ENCODE peak calls at places on chromosomes 7 and 10, in seven cellular contexts. Z is sigmoid colon, T is stomach, L is lower leg skin, C is spleen, D is H1, A is heart left ventricle. W is an unnamed sample.

GRCh38 chr7:102431617-102432298 is 1.6 kb upstream of the ORAI2 start:
- DNase-seq in Z (no peak), T (no peak), L (no peak), C (peak), D (no peak), A (no peak), W (no peak)

GRCh38 chr10:128896183-128896805 is 570.7 kb upstream of the MGMT start:
- DNase-seq in Z (no peak), T (no peak), L (no peak), C (no peak), D (no peak), A (no peak), W (no peak)

GRCh38 chr10:9848981-9849380 is 1168.7 kb upstream of the CELF2 start:
- DNase-seq in Z (no peak), T (no peak), L (no peak), C (no peak), D (no peak), A (peak), W (no peak)

GRCh38 chr7:130732980-130733865 is 784 bp downstream of the KLF14 start:
- DNase-seq in Z (no peak), T (peak), L (peak), C (peak), D (peak), A (no peak), W (no peak)

GRCh38 chr7:113100091-113100723 is 13.6 kb upstream of the GPR85 start:
- DNase-seq in Z (peak), T (peak), L (no peak), C (no peak), D (no peak), A (peak), W (no peak)

GRCh38 chr7:112510032-112510742 is 29.4 kb downstream of the LSMEM1 start:
- DNase-seq in Z (no peak), T (no peak), L (no peak), C (no peak), D (no peak), A (no peak), W (no peak)

GRCh38 chr7:100483101-100483727 is 513 bp upstream of the NYAP1 start:
- DNase-seq in Z (peak), T (peak), L (peak), C (peak), D (peak), A (peak), W (no peak)

GRCh38 chr10:16441106-16441850 is 4.5 kb downstream of the PTER start:
- DNase-seq in Z (no peak), T (no peak), L (no peak), C (no peak), D (no peak), A (no peak), W (no peak)

GRCh38 chr7:120276720-120277119 is 3.7 kb downstream of the KCND2 start:
- DNase-seq in Z (no peak), T (no peak), L (no peak), C (no peak), D (no peak), A (no peak), W (no peak)

GRCh38 chr7:101728888-101729883 is 88.2 kb upstream of the CUX1 start:
- DNase-seq in Z (no peak), T (peak), L (no peak), C (no peak), D (no peak), A (no peak), W (no peak)

GRCh38 chr7:522071-522937 is 2.7 kb upstream of the PDGFA start:
- DNase-seq in Z (no peak), T (peak), L (no peak), C (no peak), D (no peak), A (peak), W (no peak)
- TF ChIP-seq POLR2A in Z (no peak), T (no peak), L (no peak), C (no peak), D (no peak), A (peak), W (no peak)

DNA sequence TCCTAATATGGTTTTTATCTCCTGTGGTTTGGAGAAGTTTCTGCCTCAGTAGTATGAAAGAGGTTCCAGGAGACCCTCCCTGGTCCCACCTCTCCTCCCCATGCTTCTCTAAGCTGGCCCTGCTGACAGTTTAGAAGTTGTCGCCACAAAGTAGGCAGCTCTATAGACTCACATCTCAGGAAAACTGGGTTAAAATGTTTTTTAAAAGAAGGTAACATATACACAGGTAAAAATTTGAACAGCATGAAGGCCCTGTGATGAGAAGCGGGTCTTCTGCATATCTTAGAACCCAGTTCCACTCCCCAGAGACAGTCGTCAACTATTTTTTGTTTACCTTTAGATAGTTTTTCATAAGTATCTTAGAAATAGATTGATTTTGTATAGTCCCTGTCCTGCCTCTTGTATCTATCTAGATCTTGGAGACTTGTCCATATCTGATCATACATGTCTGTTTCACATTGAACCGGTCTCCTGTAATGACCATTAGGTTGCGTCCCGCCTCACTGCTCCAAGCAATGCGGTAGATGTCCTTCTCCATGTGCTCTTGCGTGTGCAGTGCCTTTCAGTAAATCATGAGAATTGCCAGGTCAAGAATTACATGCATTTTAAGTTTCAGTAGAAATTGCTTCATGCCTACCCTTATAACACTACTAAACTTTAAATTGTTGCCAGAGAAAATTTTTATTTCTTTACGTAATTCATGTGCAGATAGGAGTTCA is 2.2 kb downstream of the DUSP5 start:
- DNase-seq in Z (no peak), T (no peak), L (no peak), C (no peak), D (no peak), A (no peak), W (no peak)
- H3K4me3 ChIP-seq in Z (no peak), T (peak), L (no peak), C (peak), D (peak), A (peak), W (peak)

DNA sequence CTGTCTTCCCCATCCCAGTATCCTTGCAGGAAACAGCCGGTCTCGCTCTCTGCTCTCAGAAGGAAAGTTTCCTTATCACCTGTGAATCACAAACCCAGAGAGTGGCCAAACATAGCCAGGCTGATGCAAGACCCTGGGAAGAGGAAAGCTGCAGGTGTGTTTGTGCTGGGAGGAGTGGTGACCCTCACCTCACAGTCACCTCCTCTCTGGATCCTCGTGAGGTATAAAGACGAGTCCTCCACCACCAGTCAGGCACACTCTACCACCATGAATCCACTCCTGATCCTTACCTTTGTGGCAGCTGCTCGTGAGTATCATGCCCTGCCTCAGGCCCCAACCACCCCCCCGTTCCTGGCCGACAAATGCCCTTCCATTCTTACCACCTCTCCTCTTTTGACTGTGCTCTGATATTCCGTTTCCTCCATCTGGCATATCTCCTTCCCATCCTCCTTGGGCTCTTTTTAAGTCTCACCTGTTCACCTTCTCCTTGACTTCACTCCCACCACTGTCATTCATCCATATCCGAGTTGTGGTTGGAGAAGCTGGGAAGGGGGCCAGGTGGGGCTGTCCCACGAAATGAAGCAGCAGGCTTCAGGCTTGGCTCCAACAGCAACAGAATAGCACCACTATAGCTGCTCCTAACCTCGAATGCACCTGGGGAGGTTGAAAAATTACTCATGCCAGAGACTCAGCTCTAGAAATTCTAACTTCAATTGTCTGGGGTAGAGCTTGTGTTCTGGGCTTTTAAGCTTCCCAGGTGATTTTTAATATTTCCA is at the start of gene PRSS1:
- DNase-seq in Z (no peak), T (peak), L (no peak), C (no peak), D (peak), A (no peak), W (no peak)
- TF ChIP-seq POLR2A in Z (no peak), T (no peak), L (no peak), C (no peak), D (no peak), A (no peak), W (no peak)

GRCh38 chr10:43574906-43575305 is 490 bp upstream of the ZNF239 start:
- DNase-seq in Z (no peak), T (no peak), L (no peak), C (no peak), D (no peak), A (no peak), W (no peak)
- H3K4me3 ChIP-seq in Z (peak), T (peak), L (peak), C (peak), D (no peak), A (no peak), W (peak)

DNA sequence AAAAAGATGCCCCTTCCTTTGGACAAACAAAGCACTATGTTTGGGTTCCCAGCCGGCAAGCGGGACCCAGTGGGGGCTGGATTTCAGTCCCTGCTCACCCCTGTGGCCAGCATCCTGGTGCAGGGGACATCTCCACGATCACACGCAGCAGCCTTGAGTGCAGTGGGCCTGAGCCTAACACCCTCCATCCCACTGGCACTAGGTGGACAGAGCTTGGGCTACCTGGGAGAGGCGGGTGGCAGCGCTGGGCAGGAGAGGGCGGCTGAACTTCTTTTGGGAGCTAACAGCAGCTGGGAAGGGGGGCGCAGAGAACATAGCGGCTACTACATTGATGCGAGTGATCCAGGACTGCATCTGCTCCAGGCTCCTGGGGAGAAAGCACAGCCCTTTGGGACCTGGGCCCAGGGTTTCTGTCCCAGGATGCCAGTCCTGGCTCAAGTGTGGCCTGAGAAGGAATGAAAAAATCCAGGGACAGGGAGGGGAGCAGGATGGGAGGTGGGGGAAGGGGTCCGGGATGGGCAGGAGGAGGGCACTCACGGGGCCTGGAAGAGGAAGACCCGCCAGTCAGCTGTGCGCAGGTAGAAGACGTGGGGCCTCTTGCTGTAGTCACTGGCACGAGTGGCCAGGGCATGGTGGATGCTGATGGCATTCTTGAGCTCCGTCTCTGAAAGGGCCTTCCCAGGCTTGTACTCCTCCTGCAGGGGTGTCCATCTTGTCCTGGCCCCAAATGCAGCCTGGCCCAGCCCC is 9.0 kb downstream of the NFKB2 start:
- DNase-seq in Z (no peak), T (no peak), L (no peak), C (no peak), D (no peak), A (no peak), W (no peak)
- TF ChIP-seq POLR2A in Z (no peak), T (no peak), L (no peak), C (no peak), D (peak), A (no peak), W (no peak)

GRCh38 chr10:119305860-119306513 is 98.6 kb downstream of the GRK5 start:
- DNase-seq in Z (peak), T (peak), L (peak), C (peak), D (no peak), A (peak), W (peak)
- H3K4me3 ChIP-seq in Z (no peak), T (peak), L (no peak), C (peak), D (no peak), A (no peak), W (no peak)

GRCh38 chr10:33036670-33037069 is 78.6 kb upstream of the ITGB1 start:
- DNase-seq in Z (no peak), T (no peak), L (no peak), C (no peak), D (peak), A (no peak), W (no peak)

GRCh38 chr10:33035411-33035810 is 77.4 kb upstream of the ITGB1 start:
- DNase-seq in Z (no peak), T (no peak), L (no peak), C (no peak), D (no peak), A (no peak), W (no peak)

GRCh38 chr10:33032354-33033254 is 74.6 kb upstream of the ITGB1 start:
- DNase-seq in Z (no peak), T (no peak), L (no peak), C (no peak), D (no peak), A (no peak), W (no peak)

GRCh38 chr10:33037726-33038125 is 79.7 kb upstream of the ITGB1 start:
- DNase-seq in Z (no peak), T (no peak), L (no peak), C (no peak), D (no peak), A (no peak), W (no peak)

DNA sequence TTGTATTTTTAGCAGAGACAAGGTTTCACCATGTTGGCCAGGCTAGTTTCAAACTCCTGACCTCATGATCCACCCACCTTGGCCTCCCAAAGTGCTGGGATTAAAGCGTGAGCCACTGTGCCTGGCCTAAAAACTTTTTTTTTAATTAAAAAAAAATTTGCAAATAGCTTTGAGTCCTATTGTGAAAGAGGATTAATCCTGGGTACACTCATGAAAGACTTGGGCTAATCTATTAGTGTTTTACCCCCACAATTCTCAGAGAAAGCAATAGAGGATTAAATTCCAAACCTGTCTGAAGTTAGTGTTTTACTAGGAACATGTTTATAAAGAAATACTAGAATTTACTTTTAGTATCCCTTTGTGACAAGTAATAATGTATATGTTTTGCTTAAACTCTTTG is 76.9 kb upstream of the ITGB1 start:
- DNase-seq in Z (no peak), T (no peak), L (no peak), C (no peak), D (no peak), A (no peak), W (no peak)
- TF ChIP-seq POLR2A in Z (no peak), T (no peak), L (no peak), C (no peak), D (no peak), A (no peak), W (no peak)

GRCh38 chr7:1566687-1567081 is 3.1 kb downstream of the PSMG3 start:
- DNase-seq in Z (no peak), T (peak), L (peak), C (no peak), D (no peak), A (no peak), W (no peak)

GRCh38 chr7:1567893-1568292 is 1.9 kb downstream of the PSMG3 start:
- DNase-seq in Z (no peak), T (peak), L (no peak), C (no peak), D (no peak), A (no peak), W (no peak)

GRCh38 chr7:1569440-1569832 is 396 bp downstream of the PSMG3 start:
- DNase-seq in Z (no peak), T (no peak), L (no peak), C (no peak), D (no peak), A (no peak), W (no peak)

GRCh38 chr7:1569016-1569415 is 816 bp downstream of the PSMG3 start:
- DNase-seq in Z (no peak), T (no peak), L (no peak), C (no peak), D (no peak), A (no peak), W (no peak)

GRCh38 chr7:1567082-1567771 is 2.6 kb downstream of the PSMG3 start:
- DNase-seq in Z (no peak), T (peak), L (peak), C (no peak), D (no peak), A (no peak), W (no peak)
- H3K4me3 ChIP-seq in Z (no peak), T (no peak), L (no peak), C (no peak), D (no peak), A (no peak), W (no peak)

DNA sequence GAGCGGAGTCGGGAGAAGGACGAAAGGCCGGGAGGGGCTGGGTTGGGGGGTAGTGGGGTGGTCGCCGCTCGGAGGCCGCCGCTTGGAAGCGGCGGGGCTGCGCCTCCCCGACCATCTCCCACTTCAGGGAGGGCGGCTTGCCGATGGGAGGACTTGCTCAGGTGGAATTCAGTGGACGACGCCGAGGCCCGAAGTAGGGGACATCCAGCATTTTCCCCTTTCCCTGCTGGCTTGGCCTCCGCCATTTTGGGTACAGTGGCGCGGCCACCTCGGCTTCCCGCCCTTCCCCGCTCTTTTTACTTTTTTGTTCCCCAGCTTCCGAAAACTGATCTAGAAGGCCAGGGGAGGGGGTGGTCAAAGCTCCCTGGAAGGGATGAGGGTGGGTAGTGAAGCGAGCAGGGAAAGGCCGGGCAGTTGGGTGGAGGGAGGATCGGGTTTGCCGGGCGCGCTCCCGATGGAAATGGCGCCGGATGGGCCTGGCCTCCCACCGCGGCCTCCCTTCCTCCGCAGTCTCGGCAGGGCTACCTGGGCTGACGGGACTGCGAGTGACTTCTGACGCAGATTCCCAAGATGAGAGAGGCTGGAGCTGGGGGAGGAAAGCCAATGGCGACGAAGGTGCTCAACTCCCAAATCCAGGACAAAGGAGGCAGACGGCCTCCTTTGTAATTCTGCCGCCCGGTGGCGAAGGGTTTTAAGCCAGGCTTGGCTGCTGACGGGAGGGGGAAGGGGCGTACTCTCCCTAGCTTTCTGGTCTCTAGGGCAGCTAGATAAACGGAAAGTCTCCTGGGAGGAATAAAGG is at the start of gene PBLD:
- DNase-seq in Z (peak), T (peak), L (peak), C (peak), D (peak), A (peak), W (no peak)
- TF ChIP-seq POLR2A in Z (peak), T (no peak), L (peak), C (peak), D (peak), A (peak), W (no peak)